ENCODE peak calls at places on chromosomes 2 and 18, in six cellular contexts. Y is IMR-90, P is H9, M is mesendoderm, T is neuronal stem cell, O is H1. B is an unnamed sample.

GRCh38 chr2:62672601-62673000 is 32.9 kb upstream of the EHBP1 start:
- DNase-seq in Y (peak), P (peak), M (peak), T (peak), O (peak), B (peak)

GRCh38 chr2:184560603-184561002 is 37.7 kb upstream of the ZNF804A start:
- DNase-seq in Y (no peak), P (no peak), M (no peak), T (no peak), O (no peak), B (no peak)

GRCh38 chr2:64525323-64525625 is 1.1 kb downstream of the AFTPH start:
- DNase-seq in Y (peak), P (no peak), M (peak), T (no peak), O (no peak), B (peak)

GRCh38 chr18:26458526-26459232 is 89.7 kb downstream of the KCTD1 start:
- DNase-seq in Y (peak), P (no peak), M (no peak), T (no peak), O (no peak), B (no peak)

GRCh38 chr2:191593622-191594416 is 84.1 kb upstream of the NABP1 start:
- DNase-seq in Y (peak), P (no peak), M (no peak), T (no peak), O (no peak), B (peak)

GRCh38 chr2:226792155-226792871 is 7.3 kb downstream of the IRS1 start:
- DNase-seq in Y (peak), P (no peak), M (peak), T (no peak), O (no peak), B (no peak)

GRCh38 chr2:233267516-233268245 is 16.2 kb downstream of the ATG16L1 start:
- DNase-seq in Y (no peak), P (no peak), M (no peak), T (no peak), O (no peak), B (no peak)

GRCh38 chr2:80370375-80371009 is 65.9 kb upstream of the LRRTM1 start:
- DNase-seq in Y (no peak), P (no peak), M (no peak), T (no peak), O (no peak), B (no peak)

GRCh38 chr18:62332437-62332816 is 7.3 kb downstream of the TNFRSF11A start:
- DNase-seq in Y (no peak), P (no peak), M (no peak), T (no peak), O (no peak), B (no peak)

GRCh38 chr2:190911813-190912212 is 31.2 kb downstream of the GLS start:
- DNase-seq in Y (peak), P (no peak), M (no peak), T (no peak), O (no peak), B (no peak)

GRCh38 chr18:24016643-24017042 is 2.1 kb downstream of the TTC39C start:
- DNase-seq in Y (no peak), P (no peak), M (peak), T (no peak), O (no peak), B (peak)

GRCh38 chr18:42051411-42051810 is 96.4 kb downstream of the PIK3C3 start:
- DNase-seq in Y (no peak), P (no peak), M (no peak), T (no peak), O (no peak), B (no peak)

GRCh38 chr2:9462872-9463697 is 11.3 kb upstream of the IAH1 start:
- DNase-seq in Y (peak), P (no peak), M (no peak), T (no peak), O (no peak), B (no peak)

GRCh38 chr18:61893971-61894750 is 1.4 kb upstream of the RNF152 start:
- DNase-seq in Y (peak), P (peak), M (peak), T (peak), O (peak), B (peak)

GRCh38 chr18:6566338-6566911 is 151.7 kb upstream of the L3MBTL4 start:
- DNase-seq in Y (no peak), P (no peak), M (peak), T (no peak), O (no peak), B (no peak)

GRCh38 chr2:217858519-217859466 is 144.0 kb downstream of the TNS1 start:
- DNase-seq in Y (peak), P (peak), M (peak), T (peak), O (no peak), B (peak)
- H3K18ac ChIP-seq in Y (no peak), P (no peak), M (no peak), T (peak), O (no peak), B (no peak)

GRCh38 chr2:20013061-20013721 is 723 bp upstream of the MATN3 start:
- DNase-seq in Y (no peak), P (peak), M (peak), T (no peak), O (peak), B (no peak)
- H4K8ac ChIP-seq in Y (peak), P (no peak), M (no peak), T (no peak), O (no peak), B (peak)

GRCh38 chr2:84959045-84959493 is 11.9 kb upstream of the KCMF1 start:
- DNase-seq in Y (peak), P (no peak), M (peak), T (no peak), O (no peak), B (peak)
- H3K4me2 ChIP-seq in Y (peak), P (peak), M (no peak), T (no peak), O (peak), B (no peak)

DNA sequence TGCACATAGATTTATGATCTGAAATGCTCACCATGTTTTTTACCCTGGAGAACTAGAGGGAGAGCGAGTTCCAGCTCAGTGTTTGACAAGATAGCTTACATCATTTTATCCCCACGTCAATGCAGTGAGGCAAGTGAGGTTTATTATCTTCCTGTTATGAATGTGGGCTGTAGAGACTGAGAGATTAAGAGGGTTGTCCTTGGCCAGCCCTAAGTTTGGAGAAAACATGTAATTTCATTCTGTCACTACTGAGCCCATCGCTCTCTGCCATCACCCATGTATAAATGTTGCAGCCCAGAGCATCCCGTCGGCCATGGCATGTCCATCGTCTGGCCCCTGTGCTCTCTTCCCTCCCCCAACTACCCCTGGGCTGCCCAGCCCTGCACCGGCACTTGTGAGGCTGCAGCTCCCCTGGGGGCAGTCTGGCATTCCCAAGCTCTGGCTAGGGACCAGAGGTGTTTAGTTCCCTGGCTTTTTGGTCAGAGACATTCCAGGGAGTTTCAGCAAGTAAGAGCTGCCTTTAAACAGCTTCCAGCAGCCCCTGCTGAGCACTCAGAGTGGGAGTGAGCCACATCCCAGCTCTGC is 136.7 kb downstream of the ANTXR1 start:
- DNase-seq in Y (peak), P (peak), M (peak), T (peak), O (peak), B (no peak)
- H3K18ac ChIP-seq in Y (peak), P (no peak), M (no peak), T (no peak), O (no peak), B (no peak)